ENCODE peak calls at places on chromosomes 12 and 14, in seven cellular contexts. One of them, this sample, is unnamed.

GRCh38 chr12:122368361-122369073 is 54.0 kb downstream of the CLIP1 start:
- DNase-seq in Panc1: peak; percentile 42
- DNase-seq in psoas muscle: no peak
- DNase-seq in H9: no peak
- DNase-seq in BE2C: no peak
- DNase-seq in WERI-Rb-1: no peak
- DNase-seq in transverse colon: no peak
- DNase-seq in this sample: no peak

GRCh38 chr12:83945871-83946270 is 966.7 kb downstream of the SLC6A15 start:
- DNase-seq in transverse colon: no peak
- DNase-seq in psoas muscle: no peak
- DNase-seq in Panc1: no peak
- DNase-seq in WERI-Rb-1: no peak
- DNase-seq in H9: no peak
- DNase-seq in BE2C: no peak
- DNase-seq in this sample: no peak

GRCh38 chr12:29782821-29783772 is 645 bp downstream of the TMTC1 start:
- DNase-seq in WERI-Rb-1: peak; percentile 30
- DNase-seq in Panc1: no peak
- DNase-seq in transverse colon: no peak
- DNase-seq in psoas muscle: peak; percentile 68
- DNase-seq in BE2C: peak; percentile 43
- DNase-seq in H9: peak; percentile 72
- DNase-seq in this sample: peak; percentile 49

GRCh38 chr12:5232291-5232690 is 188.6 kb downstream of the KCNA5 start:
- DNase-seq in Panc1: no peak
- DNase-seq in transverse colon: no peak
- DNase-seq in BE2C: no peak
- DNase-seq in psoas muscle: no peak
- DNase-seq in H9: no peak
- DNase-seq in WERI-Rb-1: no peak
- DNase-seq in this sample: no peak

GRCh38 chr12:48796976-48797375 is 8.1 kb upstream of the ADCY6 start:
- DNase-seq in transverse colon: no peak
- DNase-seq in Panc1: no peak
- DNase-seq in WERI-Rb-1: no peak
- DNase-seq in H9: no peak
- DNase-seq in BE2C: no peak
- DNase-seq in psoas muscle: no peak
- DNase-seq in this sample: no peak

GRCh38 chr12:8784464-8784863 is 38.0 kb upstream of the A2ML1 start:
- DNase-seq in psoas muscle: no peak
- DNase-seq in WERI-Rb-1: no peak
- DNase-seq in transverse colon: no peak
- DNase-seq in Panc1: no peak
- DNase-seq in H9: peak; percentile 27
- DNase-seq in BE2C: no peak
- DNase-seq in this sample: no peak

GRCh38 chr12:15757553-15758255 is 31.5 kb downstream of the EPS8 start:
- DNase-seq in psoas muscle: no peak
- DNase-seq in WERI-Rb-1: no peak
- DNase-seq in H9: no peak
- DNase-seq in transverse colon: no peak
- DNase-seq in BE2C: no peak
- DNase-seq in Panc1: peak; percentile 32
- DNase-seq in this sample: no peak

GRCh38 chr12:117044790-117045174 is 54.4 kb downstream of the TESC start:
- DNase-seq in H9: no peak
- DNase-seq in transverse colon: no peak
- DNase-seq in WERI-Rb-1: no peak
- DNase-seq in BE2C: no peak
- DNase-seq in psoas muscle: no peak
- DNase-seq in Panc1: no peak
- DNase-seq in this sample: no peak

GRCh38 chr12:63822352-63822751 is 22.1 kb upstream of the SRGAP1 start:
- DNase-seq in H9: no peak
- DNase-seq in psoas muscle: no peak
- DNase-seq in Panc1: no peak
- DNase-seq in BE2C: no peak
- DNase-seq in transverse colon: no peak
- DNase-seq in WERI-Rb-1: no peak
- DNase-seq in this sample: no peak

GRCh38 chr14:23357261-23357660 is 4.6 kb upstream of the SLC22A17 start:
- DNase-seq in H9: no peak
- DNase-seq in Panc1: no peak
- DNase-seq in WERI-Rb-1: no peak
- DNase-seq in psoas muscle: no peak
- DNase-seq in BE2C: no peak
- DNase-seq in transverse colon: no peak
- DNase-seq in this sample: no peak

GRCh38 chr12:52245962-52246577 is 13.0 kb downstream of the KRT7 start:
- DNase-seq in psoas muscle: no peak
- DNase-seq in BE2C: no peak
- DNase-seq in WERI-Rb-1: no peak
- DNase-seq in H9: no peak
- DNase-seq in Panc1: no peak
- DNase-seq in transverse colon: no peak
- DNase-seq in this sample: no peak

GRCh38 chr12:32647275-32647674 is 31.8 kb upstream of the DNM1L start:
- DNase-seq in H9: no peak
- DNase-seq in WERI-Rb-1: no peak
- DNase-seq in Panc1: no peak
- DNase-seq in BE2C: no peak
- DNase-seq in transverse colon: no peak
- DNase-seq in psoas muscle: no peak
- DNase-seq in this sample: no peak

GRCh38 chr12:69247253-69248018 is 8.1 kb downstream of the CPSF6 start:
- DNase-seq in H9: no peak
- DNase-seq in BE2C: no peak
- DNase-seq in psoas muscle: no peak
- DNase-seq in Panc1: no peak
- DNase-seq in WERI-Rb-1: no peak
- DNase-seq in transverse colon: no peak
- DNase-seq in this sample: no peak

GRCh38 chr12:21472197-21472596 is 29.2 kb downstream of the RECQL start:
- DNase-seq in H9: no peak
- DNase-seq in BE2C: no peak
- DNase-seq in transverse colon: no peak
- DNase-seq in Panc1: no peak
- DNase-seq in WERI-Rb-1: no peak
- DNase-seq in psoas muscle: no peak
- DNase-seq in this sample: no peak

DNA sequence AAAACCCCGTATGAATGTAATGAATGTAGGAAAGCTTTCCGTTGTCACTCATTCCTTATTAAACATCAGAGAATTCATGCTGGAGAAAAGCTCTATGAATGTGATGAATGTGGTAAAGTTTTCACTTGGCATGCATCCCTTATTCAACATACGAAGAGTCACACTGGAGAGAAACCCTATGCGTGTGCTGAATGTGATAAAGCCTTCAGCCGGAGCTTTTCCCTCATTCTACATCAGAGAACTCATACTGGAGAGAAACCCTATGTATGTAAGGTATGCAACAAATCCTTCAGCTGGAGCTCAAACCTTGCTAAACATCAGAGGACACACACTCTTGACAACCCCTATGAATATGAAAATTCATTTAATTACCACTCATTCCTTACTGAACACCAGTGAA is 23.8 kb downstream of the ZNF891 start:
- DNase-seq in transverse colon: no peak
- DNase-seq in BE2C: no peak
- DNase-seq in H9: no peak
- DNase-seq in WERI-Rb-1: no peak
- DNase-seq in psoas muscle: no peak
- DNase-seq in Panc1: no peak
- DNase-seq in this sample: no peak
- H3K9me3 ChIP-seq in transverse colon: peaks cover 100% of the 10 kb centered on the region
- H3K9me3 ChIP-seq in BE2C: peaks cover 24% of the 10 kb centered on the region
- H3K9me3 ChIP-seq in H9: peaks cover 82% of the 10 kb centered on the region
- H3K9me3 ChIP-seq in WERI-Rb-1: peaks cover 45% of the 10 kb centered on the region
- H3K9me3 ChIP-seq in psoas muscle: peaks cover 99% of the 10 kb centered on the region
- H3K9me3 ChIP-seq in Panc1: peaks cover 92% of the 10 kb centered on the region
- H3K9me3 ChIP-seq in this sample: no peaks in the 10 kb centered on the region

GRCh38 chr14:104585966-104586702 is 6.6 kb downstream of the C14orf180 start:
- DNase-seq in Panc1: no peak
- DNase-seq in transverse colon: no peak
- DNase-seq in psoas muscle: no peak
- DNase-seq in BE2C: no peak
- DNase-seq in WERI-Rb-1: no peak
- DNase-seq in H9: no peak
- DNase-seq in this sample: no peak
- H3K27me3 ChIP-seq in Panc1: no peaks in the 10 kb centered on the region
- H3K27me3 ChIP-seq in transverse colon: peaks cover 2% of the 10 kb centered on the region
- H3K27me3 ChIP-seq in psoas muscle: peaks cover 1% of the 10 kb centered on the region
- H3K27me3 ChIP-seq in BE2C: no peaks in the 10 kb centered on the region
- H3K27me3 ChIP-seq in WERI-Rb-1: no peaks in the 10 kb centered on the region
- H3K27me3 ChIP-seq in H9: no peaks in the 10 kb centered on the region
- H3K27me3 ChIP-seq in this sample: peaks cover 38% of the 10 kb centered on the region

GRCh38 chr12:127247937-127248336 is 1019.0 kb upstream of the TMEM132C start:
- DNase-seq in Panc1: no peak
- DNase-seq in BE2C: no peak
- DNase-seq in psoas muscle: no peak
- DNase-seq in transverse colon: no peak
- DNase-seq in H9: no peak
- DNase-seq in WERI-Rb-1: no peak
- DNase-seq in this sample: no peak
- H3K9me3 ChIP-seq in Panc1: no peaks in the 10 kb centered on the region
- H3K9me3 ChIP-seq in BE2C: no peaks in the 10 kb centered on the region
- H3K9me3 ChIP-seq in psoas muscle: no peaks in the 10 kb centered on the region
- H3K9me3 ChIP-seq in transverse colon: no peaks in the 10 kb centered on the region
- H3K9me3 ChIP-seq in H9: no peaks in the 10 kb centered on the region
- H3K9me3 ChIP-seq in WERI-Rb-1: no peaks in the 10 kb centered on the region
- H3K9me3 ChIP-seq in this sample: no peaks in the 10 kb centered on the region

GRCh38 chr12:118981285-118982201 is at the start of gene SRRM4:
- DNase-seq in H9: peak; percentile 95
- DNase-seq in Panc1: no peak
- DNase-seq in BE2C: peak; percentile 97
- DNase-seq in transverse colon: no peak
- DNase-seq in psoas muscle: peak; percentile 11
- DNase-seq in WERI-Rb-1: peak; percentile 98
- DNase-seq in this sample: no peak
- H3K27me3 ChIP-seq in H9: peaks cover 10% of the 10 kb centered on the region
- H3K27me3 ChIP-seq in Panc1: peaks cover 4% of the 10 kb centered on the region
- H3K27me3 ChIP-seq in BE2C: no peaks in the 10 kb centered on the region
- H3K27me3 ChIP-seq in transverse colon: peaks cover 52% of the 10 kb centered on the region
- H3K27me3 ChIP-seq in psoas muscle: peaks cover 19% of the 10 kb centered on the region
- H3K27me3 ChIP-seq in WERI-Rb-1: no peaks in the 10 kb centered on the region
- H3K27me3 ChIP-seq in this sample: no peaks in the 10 kb centered on the region

GRCh38 chr14:99129998-99130397 is 142.0 kb downstream of the BCL11B start:
- DNase-seq in BE2C: no peak
- DNase-seq in H9: no peak
- DNase-seq in transverse colon: no peak
- DNase-seq in psoas muscle: no peak
- DNase-seq in Panc1: no peak
- DNase-seq in WERI-Rb-1: no peak
- DNase-seq in this sample: no peak

GRCh38 chr14:99132821-99133562 is 139.0 kb downstream of the BCL11B start:
- DNase-seq in WERI-Rb-1: no peak
- DNase-seq in BE2C: no peak
- DNase-seq in transverse colon: no peak
- DNase-seq in psoas muscle: no peak
- DNase-seq in Panc1: no peak
- DNase-seq in H9: no peak
- DNase-seq in this sample: no peak

GRCh38 chr14:99133563-99134332 is 138.2 kb downstream of the BCL11B start:
- DNase-seq in H9: peak; percentile 30
- DNase-seq in Panc1: no peak
- DNase-seq in BE2C: no peak
- DNase-seq in psoas muscle: no peak
- DNase-seq in transverse colon: no peak
- DNase-seq in WERI-Rb-1: no peak
- DNase-seq in this sample: no peak

GRCh38 chr14:99129211-99129696 is 142.7 kb downstream of the BCL11B start:
- DNase-seq in WERI-Rb-1: no peak
- DNase-seq in transverse colon: no peak
- DNase-seq in BE2C: no peak
- DNase-seq in psoas muscle: no peak
- DNase-seq in H9: no peak
- DNase-seq in Panc1: no peak
- DNase-seq in this sample: no peak

DNA sequence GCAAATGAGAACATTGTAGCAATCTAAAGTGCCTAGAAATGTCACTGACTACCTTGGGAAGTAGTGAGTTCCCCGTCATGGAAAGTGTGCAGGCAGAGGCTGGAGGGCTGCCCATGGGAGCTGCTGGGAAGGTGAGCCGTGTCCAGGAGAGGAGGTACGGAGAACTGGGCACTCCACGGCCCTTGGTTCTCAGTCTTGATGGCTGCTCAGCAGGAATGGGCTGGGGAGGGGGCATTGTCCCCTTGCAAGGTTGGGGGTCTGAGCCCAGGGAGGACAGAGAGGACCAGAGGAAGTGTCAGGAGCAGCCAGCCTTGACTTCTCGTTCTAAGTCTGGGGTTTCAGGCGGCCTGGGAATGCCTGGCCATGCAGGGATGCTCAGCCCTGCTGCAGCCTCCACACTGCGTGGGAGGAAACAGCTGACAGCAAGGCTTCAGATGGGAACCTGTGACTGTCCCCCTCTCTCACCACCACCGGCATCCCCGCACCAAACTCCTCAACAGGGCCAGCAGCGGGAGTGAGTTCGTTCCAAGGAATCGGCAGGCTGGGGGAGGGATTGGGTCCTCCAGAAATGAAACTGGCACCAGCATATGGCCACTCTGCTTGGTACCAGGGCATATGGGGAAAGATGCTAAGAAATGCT is 140.2 kb downstream of the BCL11B start:
- DNase-seq in H9: no peak
- DNase-seq in psoas muscle: no peak
- DNase-seq in Panc1: no peak
- DNase-seq in WERI-Rb-1: no peak
- DNase-seq in BE2C: no peak
- DNase-seq in transverse colon: no peak
- DNase-seq in this sample: no peak
- H3K9me3 ChIP-seq in H9: no peaks in the 10 kb centered on the region
- H3K9me3 ChIP-seq in psoas muscle: no peaks in the 10 kb centered on the region
- H3K9me3 ChIP-seq in Panc1: no peaks in the 10 kb centered on the region
- H3K9me3 ChIP-seq in WERI-Rb-1: no peaks in the 10 kb centered on the region
- H3K9me3 ChIP-seq in BE2C: no peaks in the 10 kb centered on the region
- H3K9me3 ChIP-seq in transverse colon: no peaks in the 10 kb centered on the region
- H3K9me3 ChIP-seq in this sample: no peaks in the 10 kb centered on the region

GRCh38 chr12:57237653-57237951 is 8.1 kb downstream of the SHMT2 start:
- DNase-seq in psoas muscle: no peak
- DNase-seq in Panc1: no peak
- DNase-seq in H9: no peak
- DNase-seq in WERI-Rb-1: no peak
- DNase-seq in BE2C: no peak
- DNase-seq in transverse colon: no peak
- DNase-seq in this sample: no peak
- H3K27me3 ChIP-seq in psoas muscle: no peaks in the 10 kb centered on the region
- H3K27me3 ChIP-seq in Panc1: peaks cover 2% of the 10 kb centered on the region
- H3K27me3 ChIP-seq in H9: peaks cover 56% of the 10 kb centered on the region
- H3K27me3 ChIP-seq in WERI-Rb-1: peaks cover 14% of the 10 kb centered on the region
- H3K27me3 ChIP-seq in BE2C: peaks cover 77% of the 10 kb centered on the region
- H3K27me3 ChIP-seq in transverse colon: peaks cover 74% of the 10 kb centered on the region
- H3K27me3 ChIP-seq in this sample: peaks cover 37% of the 10 kb centered on the region